ENCODE peak calls at places on chromosomes 12 and 14, in eight cellular contexts. C is cardiac muscle cell, K is choroid plexus epithelial cell, M is neural progenitor cell, H is IMR-90, G is tibial artery, P is fibroblast of mammary gland, U is fibroblast of the aortic adventitia. A is an unnamed sample.

GRCh38 chr12:56634242-56634836 is 4.2 kb upstream of the BAZ2A start:
- DNase-seq in C (no peak), K (peak), M (peak), H (no peak), G (peak), P (no peak), U (no peak), A (peak)

GRCh38 chr14:89641495-89642162 is 224.6 kb upstream of the FOXN3 start:
- DNase-seq in C (no peak), K (no peak), M (no peak), H (no peak), G (no peak), P (no peak), U (no peak), A (no peak)

GRCh38 chr14:104206281-104206904 is 68.0 kb downstream of the KIF26A start:
- DNase-seq in C (no peak), K (peak), M (peak), H (no peak), G (no peak), P (no peak), U (no peak), A (no peak)

GRCh38 chr12:5806376-5807089 is 138.5 kb downstream of the ANO2 start:
- DNase-seq in C (no peak), K (no peak), M (no peak), H (peak), G (no peak), P (no peak), U (no peak), A (no peak)

GRCh38 chr14:21039059-21039422 is 3.1 kb upstream of the RNASE7 start:
- DNase-seq in C (peak), K (peak), M (no peak), H (peak), G (peak), P (peak), U (peak), A (no peak)

GRCh38 chr12:54658306-54659264 is 10.4 kb upstream of the DCD start:
- DNase-seq in C (peak), K (peak), M (peak), H (peak), G (no peak), P (peak), U (peak), A (peak)

GRCh38 chr12:6582196-6582595 is 14.1 kb upstream of the NOP2 start:
- DNase-seq in C (no peak), K (no peak), M (peak), H (no peak), G (no peak), P (no peak), U (no peak), A (no peak)

GRCh38 chr14:32468955-32469354 is 139.9 kb downstream of the AKAP6 start:
- DNase-seq in C (peak), K (peak), M (no peak), H (peak), G (no peak), P (peak), U (peak), A (peak)

GRCh38 chr14:21748869-21749303 is 75.3 kb upstream of the OR4E1 start:
- DNase-seq in C (peak), K (peak), M (peak), H (peak), G (no peak), P (peak), U (peak), A (peak)

GRCh38 chr12:68237523-68238070 is 12.0 kb upstream of the IL26 start:
- DNase-seq in C (no peak), K (peak), M (no peak), H (peak), G (no peak), P (no peak), U (peak), A (no peak)

GRCh38 chr12:68236421-68237059 is 10.9 kb upstream of the IL26 start:
- DNase-seq in C (no peak), K (peak), M (no peak), H (no peak), G (no peak), P (peak), U (peak), A (peak)

GRCh38 chr12:68239309-68239708 is 13.7 kb upstream of the IL26 start:
- DNase-seq in C (no peak), K (no peak), M (no peak), H (no peak), G (no peak), P (no peak), U (no peak), A (no peak)

GRCh38 chr12:68235576-68235975 is 10.0 kb upstream of the IL26 start:
- DNase-seq in C (no peak), K (no peak), M (no peak), H (peak), G (no peak), P (peak), U (no peak), A (no peak)

DNA sequence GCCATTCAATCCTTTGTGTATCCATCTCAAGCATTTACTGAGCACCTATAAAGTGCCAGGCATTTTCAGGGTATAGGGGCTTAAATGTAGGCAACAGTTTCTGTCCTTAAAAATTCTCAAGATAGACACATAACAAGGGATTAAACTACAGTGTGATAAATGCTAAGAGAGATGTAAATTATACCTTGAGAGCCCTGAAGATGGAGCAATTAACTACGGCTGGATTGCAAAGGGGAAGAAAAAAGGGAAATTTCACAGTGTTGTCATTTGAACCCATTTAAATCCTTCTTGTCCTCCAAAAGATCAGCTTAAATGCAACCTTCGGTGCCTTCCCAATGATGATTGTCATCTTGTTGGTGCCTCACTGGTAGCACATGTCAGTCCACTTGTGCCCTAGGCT is 11.5 kb upstream of the IL26 start:
- DNase-seq in C (peak), K (peak), M (no peak), H (no peak), G (no peak), P (no peak), U (peak), A (no peak)
- TF ChIP-seq CTCF in C (peak), K (peak), M (peak), H (peak), G (no peak), P (peak), U (peak), A (no peak)

DNA sequence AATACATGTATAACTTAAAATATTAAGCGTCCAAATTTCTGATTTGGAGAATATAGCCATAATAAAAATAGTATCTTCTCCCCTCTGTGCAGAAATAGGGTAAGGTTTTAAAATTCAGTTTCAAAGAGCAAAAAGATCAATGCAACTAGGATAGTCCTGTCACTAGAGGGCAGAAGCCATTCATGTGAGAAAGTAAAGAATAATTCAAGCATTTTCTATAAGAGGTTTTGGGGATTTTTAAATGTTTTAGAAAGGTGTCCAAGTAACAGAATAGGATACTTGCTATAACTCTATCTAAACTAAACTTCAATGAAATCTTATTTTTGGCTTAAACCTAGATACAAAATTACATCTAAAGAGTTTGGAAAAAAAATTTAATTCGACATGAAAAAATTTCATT is 50.3 kb downstream of the ADAMTS20 start:
- DNase-seq in C (peak), K (peak), M (peak), H (peak), G (no peak), P (peak), U (peak), A (peak)
- TF ChIP-seq CTCF in C (peak), K (peak), M (peak), H (peak), G (no peak), P (peak), U (peak), A (peak)

GRCh38 chr12:14422516-14423230 is 57.2 kb downstream of the ATF7IP start:
- DNase-seq in C (peak), K (no peak), M (no peak), H (no peak), G (no peak), P (no peak), U (no peak), A (no peak)

GRCh38 chr12:14417717-14418116 is 52.2 kb downstream of the ATF7IP start:
- DNase-seq in C (peak), K (peak), M (peak), H (peak), G (no peak), P (peak), U (peak), A (peak)

GRCh38 chr12:14416658-14417057 is 51.2 kb downstream of the ATF7IP start:
- DNase-seq in C (peak), K (peak), M (peak), H (peak), G (no peak), P (peak), U (peak), A (peak)

GRCh38 chr12:14418526-14418925 is 53.0 kb downstream of the ATF7IP start:
- DNase-seq in C (peak), K (peak), M (no peak), H (peak), G (no peak), P (peak), U (peak), A (no peak)
- TF ChIP-seq CTCF in C (peak), K (peak), M (peak), H (peak), G (peak), P (peak), U (peak), A (no peak)

GRCh38 chr14:67186369-67186768 is 2.9 kb upstream of the GARIN2 start:
- DNase-seq in C (no peak), K (no peak), M (no peak), H (no peak), G (no peak), P (no peak), U (no peak), A (no peak)
- TF ChIP-seq CTCF in C (no peak), K (no peak), M (no peak), H (no peak), G (no peak), P (no peak), U (no peak), A (no peak)

GRCh38 chr12:70747445-70747844 is 110.2 kb upstream of the PTPRB start:
- DNase-seq in C (no peak), K (no peak), M (no peak), H (no peak), G (no peak), P (no peak), U (no peak), A (no peak)
- TF ChIP-seq CTCF in C (no peak), K (no peak), M (no peak), H (no peak), G (no peak), P (no peak), U (no peak), A (no peak)

GRCh38 chr12:110582286-110583136 is 607 bp downstream of the PPTC7 start:
- DNase-seq in C (peak), K (peak), M (peak), H (peak), G (peak), P (peak), U (no peak), A (peak)
- TF ChIP-seq CTCF in C (no peak), K (no peak), M (no peak), H (no peak), G (no peak), P (no peak), U (no peak), A (no peak)

GRCh38 chr12:114004402-114004801 is 38.3 kb upstream of the RBM19 start:
- DNase-seq in C (no peak), K (no peak), M (no peak), H (no peak), G (no peak), P (no peak), U (no peak), A (no peak)
- TF ChIP-seq CTCF in C (no peak), K (no peak), M (no peak), H (no peak), G (no peak), P (no peak), U (no peak), A (no peak)

A was measured in RWPE1.